ENCODE peak calls at places on chromosomes 3 and 15, in eight cellular contexts. F, X, T, P, Z, J, I and L are unnamed samples.

GRCh38 chr3:10357592-10358308 is 36.8 kb upstream of the SEC13 start:
- DNase-seq in P (no peak), I (no peak), J (peak; percentile 88), T (peak; percentile 55), F (no peak), X (no peak), Z (peak; percentile 44), L (peak; percentile 88)

GRCh38 chr15:35705885-35706590 is 160.1 kb upstream of the DPH6 start:
- DNase-seq in F (no peak), P (no peak), J (peak; percentile 19), T (no peak), X (no peak), Z (no peak), I (no peak), L (no peak)

GRCh38 chr15:51229907-51230328 is 108.5 kb downstream of the CYP19A1 start:
- DNase-seq in J (peak; percentile 71), X (peak; percentile 69), Z (no peak), F (peak; percentile 48), I (no peak), T (peak; percentile 44), P (no peak), L (no peak)

GRCh38 chr3:24299236-24299635 is 195.4 kb downstream of the THRB start:
- DNase-seq in F (no peak), T (no peak), P (no peak), Z (peak; percentile 33), I (no peak), X (no peak), J (peak; percentile 46), L (no peak)

GRCh38 chr3:156782319-156782718 is 43.8 kb upstream of the LEKR1 start:
- DNase-seq in F (no peak), X (no peak), T (no peak), I (no peak), P (no peak), Z (no peak), J (no peak), L (no peak)

GRCh38 chr15:76903251-76903681 is 1.9 kb downstream of the SCAPER start:
- DNase-seq in Z (no peak), X (peak; percentile 26), P (peak; percentile 7), F (peak; percentile 37), J (peak; percentile 51), I (no peak), T (peak; percentile 23), L (no peak)

GRCh38 chr3:16890605-16891333 is 6.0 kb downstream of the PLCL2 start:
- DNase-seq in X (no peak), T (no peak), I (no peak), Z (no peak), P (no peak), F (no peak), J (peak; percentile 16), L (no peak)

GRCh38 chr3:194003128-194004057 is 132.6 kb upstream of the HES1 start:
- DNase-seq in J (peak; percentile 97), F (peak; percentile 96), T (peak; percentile 69), X (peak; percentile 65), P (peak; percentile 12), I (no peak), Z (peak; percentile 91), L (peak; percentile 63)

GRCh38 chr15:77546050-77546501 is 86.6 kb downstream of the LINGO1 start:
- DNase-seq in P (no peak), F (peak; percentile 81), Z (peak; percentile 75), I (no peak), X (no peak), J (peak; percentile 81), T (peak; percentile 40), L (peak; percentile 65)

GRCh38 chr3:33299395-33300081 is 22.3 kb downstream of the FBXL2 start:
- DNase-seq in F (peak; percentile 1), Z (peak; percentile 79), X (no peak), P (no peak), J (peak; percentile 86), T (peak; percentile 12), I (no peak), L (peak; percentile 61)

GRCh38 chr3:196111939-196112386 is 30.1 kb upstream of the TFRC start:
- DNase-seq in T (no peak), X (no peak), J (no peak), Z (no peak), F (no peak), P (peak; percentile 10), I (no peak), L (no peak)